ENCODE peak calls at places on chromosomes 12 and 14, in seven cellular contexts. One of them, this sample, is unnamed.

GRCh38 chr14:73662439-73663056 is 17.8 kb downstream of the DNAL1 start:
- DNase-seq in CD4-positive, alpha-beta T cell: no peak
- DNase-seq in neuronal stem cell: no peak
- DNase-seq in tibial artery: peak
- DNase-seq in thoracic aorta: no peak
- DNase-seq in GM23248: peak
- DNase-seq in right cardiac atrium: peak
- DNase-seq in this sample: no peak

GRCh38 chr12:52215587-52216031 is 17.4 kb upstream of the KRT7 start:
- DNase-seq in right cardiac atrium: no peak
- DNase-seq in tibial artery: peak
- DNase-seq in neuronal stem cell: no peak
- DNase-seq in thoracic aorta: no peak
- DNase-seq in GM23248: no peak
- DNase-seq in CD4-positive, alpha-beta T cell: no peak
- DNase-seq in this sample: peak

GRCh38 chr14:25622752-25623151 is 572.8 kb upstream of the STXBP6 start:
- DNase-seq in CD4-positive, alpha-beta T cell: no peak
- DNase-seq in thoracic aorta: no peak
- DNase-seq in GM23248: no peak
- DNase-seq in neuronal stem cell: no peak
- DNase-seq in tibial artery: no peak
- DNase-seq in right cardiac atrium: no peak
- DNase-seq in this sample: no peak

GRCh38 chr14:65259000-65259399 is 153.5 kb upstream of the FUT8 start:
- DNase-seq in right cardiac atrium: no peak
- DNase-seq in CD4-positive, alpha-beta T cell: no peak
- DNase-seq in neuronal stem cell: no peak
- DNase-seq in tibial artery: no peak
- DNase-seq in thoracic aorta: no peak
- DNase-seq in GM23248: no peak
- DNase-seq in this sample: no peak

GRCh38 chr12:49283541-49284429 is 11.2 kb upstream of the PRPH start:
- DNase-seq in right cardiac atrium: no peak
- DNase-seq in CD4-positive, alpha-beta T cell: no peak
- DNase-seq in GM23248: no peak
- DNase-seq in tibial artery: peak
- DNase-seq in neuronal stem cell: no peak
- DNase-seq in thoracic aorta: no peak
- DNase-seq in this sample: peak

GRCh38 chr12:69966409-69966808 is 141.4 kb downstream of the MYRFL start:
- DNase-seq in thoracic aorta: no peak
- DNase-seq in CD4-positive, alpha-beta T cell: no peak
- DNase-seq in neuronal stem cell: no peak
- DNase-seq in tibial artery: peak
- DNase-seq in right cardiac atrium: peak
- DNase-seq in GM23248: peak
- DNase-seq in this sample: no peak

GRCh38 chr14:93023039-93023438 is 92.7 kb downstream of the ITPK1 start:
- DNase-seq in thoracic aorta: no peak
- DNase-seq in neuronal stem cell: no peak
- DNase-seq in CD4-positive, alpha-beta T cell: no peak
- DNase-seq in right cardiac atrium: no peak
- DNase-seq in tibial artery: no peak
- DNase-seq in GM23248: no peak
- DNase-seq in this sample: no peak

GRCh38 chr14:35404496-35405303 is at the start of gene NFKBIA:
- DNase-seq in neuronal stem cell: peak
- DNase-seq in GM23248: peak
- DNase-seq in CD4-positive, alpha-beta T cell: peak
- DNase-seq in tibial artery: peak
- DNase-seq in thoracic aorta: no peak
- DNase-seq in right cardiac atrium: peak
- DNase-seq in this sample: peak

GRCh38 chr12:84069699-84070098 is 842.9 kb downstream of the SLC6A15 start:
- DNase-seq in GM23248: peak
- DNase-seq in CD4-positive, alpha-beta T cell: no peak
- DNase-seq in tibial artery: no peak
- DNase-seq in neuronal stem cell: no peak
- DNase-seq in thoracic aorta: no peak
- DNase-seq in right cardiac atrium: no peak
- DNase-seq in this sample: no peak

GRCh38 chr12:56029166-56029519 is 8.3 kb downstream of the IKZF4 start:
- DNase-seq in thoracic aorta: no peak
- DNase-seq in CD4-positive, alpha-beta T cell: no peak
- DNase-seq in right cardiac atrium: no peak
- DNase-seq in tibial artery: no peak
- DNase-seq in neuronal stem cell: no peak
- DNase-seq in GM23248: peak
- DNase-seq in this sample: no peak

GRCh38 chr12:102475355-102475754 is 5.0 kb downstream of the IGF1 start:
- DNase-seq in right cardiac atrium: no peak
- DNase-seq in neuronal stem cell: no peak
- DNase-seq in tibial artery: no peak
- DNase-seq in CD4-positive, alpha-beta T cell: no peak
- DNase-seq in GM23248: no peak
- DNase-seq in thoracic aorta: no peak
- DNase-seq in this sample: no peak

GRCh38 chr12:54276368-54276767 is 3.6 kb downstream of the CBX5 start:
- DNase-seq in thoracic aorta: no peak
- DNase-seq in GM23248: no peak
- DNase-seq in CD4-positive, alpha-beta T cell: no peak
- DNase-seq in neuronal stem cell: no peak
- DNase-seq in tibial artery: no peak
- DNase-seq in right cardiac atrium: no peak
- DNase-seq in this sample: no peak
- H3K27ac ChIP-seq in thoracic aorta: no peak
- H3K27ac ChIP-seq in GM23248: no peak
- H3K27ac ChIP-seq in CD4-positive, alpha-beta T cell: no peak
- H3K27ac ChIP-seq in neuronal stem cell: no peak
- H3K27ac ChIP-seq in tibial artery: no peak
- H3K27ac ChIP-seq in right cardiac atrium: no peak
- H3K27ac ChIP-seq in this sample: no peak

DNA sequence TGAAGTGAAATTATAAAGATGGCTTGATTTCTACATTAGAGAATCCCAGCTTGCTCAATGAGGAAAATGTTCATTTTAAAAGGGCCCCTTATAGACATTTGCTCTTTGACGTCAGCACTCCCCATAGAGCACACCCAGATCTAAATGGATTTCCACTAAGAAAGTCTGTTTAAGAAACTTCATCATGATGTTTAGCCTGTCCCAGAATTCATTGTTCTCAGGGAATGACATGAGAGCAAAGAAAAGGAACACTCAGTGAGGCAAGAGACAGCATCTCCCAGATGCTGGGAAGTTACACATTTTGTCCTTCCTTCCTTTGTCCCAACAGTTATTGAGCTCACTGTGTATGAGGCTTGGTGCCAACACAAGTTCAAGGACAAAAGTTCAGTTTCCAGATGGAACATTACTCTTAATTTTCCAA is 4.9 kb downstream of the PHLDA1 start:
- DNase-seq in thoracic aorta: no peak
- DNase-seq in tibial artery: no peak
- DNase-seq in CD4-positive, alpha-beta T cell: no peak
- DNase-seq in right cardiac atrium: no peak
- DNase-seq in neuronal stem cell: no peak
- DNase-seq in GM23248: peak
- DNase-seq in this sample: no peak
- H3K27ac ChIP-seq in thoracic aorta: peak
- H3K27ac ChIP-seq in tibial artery: no peak
- H3K27ac ChIP-seq in CD4-positive, alpha-beta T cell: no peak
- H3K27ac ChIP-seq in right cardiac atrium: no peak
- H3K27ac ChIP-seq in neuronal stem cell: no peak
- H3K27ac ChIP-seq in GM23248: peak
- H3K27ac ChIP-seq in this sample: no peak

GRCh38 chr12:57152408-57153038 is 5.1 kb upstream of the LRP1-AS start:
- DNase-seq in neuronal stem cell: no peak
- DNase-seq in CD4-positive, alpha-beta T cell: no peak
- DNase-seq in GM23248: peak
- DNase-seq in right cardiac atrium: peak
- DNase-seq in thoracic aorta: no peak
- DNase-seq in tibial artery: peak
- DNase-seq in this sample: no peak
- H3K27ac ChIP-seq in neuronal stem cell: no peak
- H3K27ac ChIP-seq in CD4-positive, alpha-beta T cell: no peak
- H3K27ac ChIP-seq in GM23248: peak
- H3K27ac ChIP-seq in right cardiac atrium: peak
- H3K27ac ChIP-seq in thoracic aorta: peak
- H3K27ac ChIP-seq in tibial artery: peak
- H3K27ac ChIP-seq in this sample: peak

GRCh38 chr14:52048132-52048531 is 20.7 kb downstream of the NID2 start:
- DNase-seq in neuronal stem cell: no peak
- DNase-seq in right cardiac atrium: no peak
- DNase-seq in CD4-positive, alpha-beta T cell: no peak
- DNase-seq in tibial artery: no peak
- DNase-seq in thoracic aorta: no peak
- DNase-seq in GM23248: no peak
- DNase-seq in this sample: no peak
- H3K27ac ChIP-seq in neuronal stem cell: no peak
- H3K27ac ChIP-seq in right cardiac atrium: peak
- H3K27ac ChIP-seq in CD4-positive, alpha-beta T cell: no peak
- H3K27ac ChIP-seq in tibial artery: no peak
- H3K27ac ChIP-seq in thoracic aorta: no peak
- H3K27ac ChIP-seq in GM23248: no peak
- H3K27ac ChIP-seq in this sample: no peak

GRCh38 chr12:4156317-4156716 is 117.2 kb upstream of the CCND2 start:
- DNase-seq in GM23248: no peak
- DNase-seq in right cardiac atrium: no peak
- DNase-seq in thoracic aorta: no peak
- DNase-seq in CD4-positive, alpha-beta T cell: no peak
- DNase-seq in tibial artery: no peak
- DNase-seq in neuronal stem cell: no peak
- DNase-seq in this sample: no peak

GRCh38 chr12:4151362-4152121 is 122.0 kb upstream of the CCND2 start:
- DNase-seq in right cardiac atrium: no peak
- DNase-seq in neuronal stem cell: no peak
- DNase-seq in CD4-positive, alpha-beta T cell: no peak
- DNase-seq in tibial artery: no peak
- DNase-seq in thoracic aorta: no peak
- DNase-seq in GM23248: no peak
- DNase-seq in this sample: no peak

GRCh38 chr12:4152145-4152795 is 121.3 kb upstream of the CCND2 start:
- DNase-seq in neuronal stem cell: no peak
- DNase-seq in thoracic aorta: no peak
- DNase-seq in right cardiac atrium: no peak
- DNase-seq in tibial artery: no peak
- DNase-seq in CD4-positive, alpha-beta T cell: no peak
- DNase-seq in GM23248: no peak
- DNase-seq in this sample: no peak

GRCh38 chr12:4154672-4155225 is 118.8 kb upstream of the CCND2 start:
- DNase-seq in right cardiac atrium: no peak
- DNase-seq in GM23248: no peak
- DNase-seq in CD4-positive, alpha-beta T cell: no peak
- DNase-seq in neuronal stem cell: no peak
- DNase-seq in tibial artery: no peak
- DNase-seq in thoracic aorta: no peak
- DNase-seq in this sample: no peak

GRCh38 chr12:4153343-4153892 is 120.1 kb upstream of the CCND2 start:
- DNase-seq in tibial artery: no peak
- DNase-seq in thoracic aorta: no peak
- DNase-seq in GM23248: no peak
- DNase-seq in neuronal stem cell: no peak
- DNase-seq in CD4-positive, alpha-beta T cell: no peak
- DNase-seq in right cardiac atrium: no peak
- DNase-seq in this sample: no peak
- H3K27ac ChIP-seq in tibial artery: no peak
- H3K27ac ChIP-seq in thoracic aorta: no peak
- H3K27ac ChIP-seq in GM23248: no peak
- H3K27ac ChIP-seq in neuronal stem cell: no peak
- H3K27ac ChIP-seq in CD4-positive, alpha-beta T cell: no peak
- H3K27ac ChIP-seq in right cardiac atrium: no peak
- H3K27ac ChIP-seq in this sample: no peak

DNA sequence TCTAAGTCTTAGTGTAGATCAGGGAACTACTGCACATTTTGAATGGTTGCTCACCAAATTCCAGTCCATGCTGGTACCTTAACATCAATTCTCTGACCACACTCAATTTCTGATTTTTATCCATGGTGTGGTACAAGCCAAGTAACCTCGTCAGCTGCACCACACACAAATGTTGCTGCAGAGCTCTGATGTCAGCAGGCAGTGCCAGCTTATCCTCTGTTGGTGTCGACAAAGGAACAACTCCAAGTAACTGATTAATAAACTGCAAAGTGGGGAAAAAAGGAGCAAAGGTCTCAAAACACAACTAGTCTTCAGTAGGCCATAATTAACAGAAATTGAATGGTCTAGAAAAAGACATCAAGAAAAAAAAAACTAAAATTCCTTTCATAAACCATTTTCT is 47.5 kb downstream of the NAA25 start:
- DNase-seq in CD4-positive, alpha-beta T cell: no peak
- DNase-seq in right cardiac atrium: no peak
- DNase-seq in thoracic aorta: no peak
- DNase-seq in neuronal stem cell: no peak
- DNase-seq in GM23248: no peak
- DNase-seq in tibial artery: no peak
- DNase-seq in this sample: no peak
- H3K27ac ChIP-seq in CD4-positive, alpha-beta T cell: no peak
- H3K27ac ChIP-seq in right cardiac atrium: no peak
- H3K27ac ChIP-seq in thoracic aorta: no peak
- H3K27ac ChIP-seq in neuronal stem cell: no peak
- H3K27ac ChIP-seq in GM23248: no peak
- H3K27ac ChIP-seq in tibial artery: no peak
- H3K27ac ChIP-seq in this sample: peak

GRCh38 chr12:15013634-15014169 is 40.9 kb downstream of the PDE6H start:
- DNase-seq in neuronal stem cell: no peak
- DNase-seq in CD4-positive, alpha-beta T cell: no peak
- DNase-seq in GM23248: no peak
- DNase-seq in tibial artery: no peak
- DNase-seq in thoracic aorta: no peak
- DNase-seq in right cardiac atrium: no peak
- DNase-seq in this sample: no peak

GRCh38 chr12:15015121-15015520 is 42.3 kb downstream of the PDE6H start:
- DNase-seq in tibial artery: no peak
- DNase-seq in thoracic aorta: no peak
- DNase-seq in GM23248: no peak
- DNase-seq in right cardiac atrium: no peak
- DNase-seq in CD4-positive, alpha-beta T cell: no peak
- DNase-seq in neuronal stem cell: no peak
- DNase-seq in this sample: no peak

GRCh38 chr12:15014708-15015107 is 41.9 kb downstream of the PDE6H start:
- DNase-seq in neuronal stem cell: no peak
- DNase-seq in thoracic aorta: no peak
- DNase-seq in CD4-positive, alpha-beta T cell: no peak
- DNase-seq in right cardiac atrium: no peak
- DNase-seq in GM23248: no peak
- DNase-seq in tibial artery: no peak
- DNase-seq in this sample: no peak

DNA sequence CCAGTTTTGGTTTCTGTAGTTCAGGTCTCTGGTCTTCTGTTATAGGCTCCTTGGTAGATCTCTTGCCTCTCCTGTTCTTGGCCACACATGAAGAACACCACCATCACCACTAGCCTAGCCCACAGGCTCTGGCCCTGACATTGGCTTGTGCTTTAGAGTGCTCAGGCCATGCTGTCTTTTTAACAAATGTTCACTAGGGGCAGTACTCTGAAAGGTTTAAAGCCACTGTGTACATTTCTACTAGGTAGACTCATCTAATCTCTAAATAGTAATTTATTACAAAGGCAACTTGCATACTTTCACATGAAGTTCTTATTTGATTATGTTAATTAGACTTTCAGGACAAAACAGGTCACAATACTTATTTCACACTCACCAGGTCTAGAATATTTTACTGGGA is 38.3 kb downstream of the PDE6H start:
- DNase-seq in GM23248: peak
- DNase-seq in neuronal stem cell: no peak
- DNase-seq in CD4-positive, alpha-beta T cell: no peak
- DNase-seq in tibial artery: no peak
- DNase-seq in thoracic aorta: no peak
- DNase-seq in right cardiac atrium: no peak
- DNase-seq in this sample: no peak
- H3K27ac ChIP-seq in GM23248: no peak
- H3K27ac ChIP-seq in neuronal stem cell: no peak
- H3K27ac ChIP-seq in CD4-positive, alpha-beta T cell: no peak
- H3K27ac ChIP-seq in tibial artery: no peak
- H3K27ac ChIP-seq in thoracic aorta: no peak
- H3K27ac ChIP-seq in right cardiac atrium: no peak
- H3K27ac ChIP-seq in this sample: no peak